ENCODE peak calls at places on chromosome X, in five cellular contexts. G is prostate gland, H is H1, U is HCT116, N is upper lobe of left lung. J is an unnamed sample.

GRCh38 chrX:3232262-3232950 is 114.0 kb downstream of the MXRA5 start:
- DNase-seq in G (no peak), H (no peak), U (no peak), N (no peak), J (no peak)

GRCh38 chrX:33840176-33840575 is 291.9 kb downstream of the FAM47A start:
- DNase-seq in G (no peak), H (no peak), U (no peak), N (no peak), J (no peak)

GRCh38 chrX:119885554-119886428 is 9.9 kb upstream of the AKAP14 start:
- DNase-seq in G (no peak), H (no peak), U (no peak), N (no peak), J (no peak)

GRCh38 chrX:71095971-71096701 is 485 bp downstream of the FOXO4 start:
- DNase-seq in G (peak; percentile 55), H (no peak), U (peak; percentile 21), N (no peak), J (peak; percentile 83)

GRCh38 chrX:28586891-28587635 is at the start of gene IL1RAPL1:
- DNase-seq in G (peak; percentile 4), H (no peak), U (no peak), N (no peak), J (no peak)

GRCh38 chrX:22310779-22311178 is 38.1 kb downstream of the CBLL2 start:
- DNase-seq in G (no peak), H (no peak), U (no peak), N (no peak), J (no peak)

GRCh38 chrX:111861605-111862004 is 14.4 kb upstream of the TRPC5OS start:
- DNase-seq in G (no peak), H (no peak), U (no peak), N (no peak), J (no peak)

GRCh38 chrX:46574337-46574940 is 874 bp downstream of the CHST7 start:
- DNase-seq in G (no peak), H (no peak), U (no peak), N (peak; percentile 85), J (no peak)

GRCh38 chrX:102739642-102740041 is 19.1 kb downstream of the GPRASP3 start:
- DNase-seq in G (no peak), H (no peak), U (no peak), N (no peak), J (no peak)

GRCh38 chrX:30893206-30893605 is 4.2 kb upstream of the TAB3 start:
- DNase-seq in G (no peak), H (no peak), U (no peak), N (no peak), J (no peak)

GRCh38 chrX:136200466-136200865 is 50.7 kb downstream of the MAP7D3 start:
- DNase-seq in G (no peak), H (no peak), U (no peak), N (no peak), J (no peak)

GRCh38 chrX:30892591-30892990 is 3.5 kb upstream of the TAB3 start:
- DNase-seq in G (peak; percentile 20), H (no peak), U (peak; percentile 34), N (no peak), J (no peak)

GRCh38 chrX:41045960-41046567 is 39.2 kb upstream of the USP9X start:
- DNase-seq in G (no peak), H (no peak), U (no peak), N (no peak), J (no peak)

GRCh38 chrX:17374619-17375360 is at the start of gene NHS:
- DNase-seq in G (peak; percentile 50), H (peak; percentile 43), U (peak; percentile 61), N (peak; percentile 90), J (peak; percentile 71)

GRCh38 chrX:137548261-137548660 is 17.7 kb upstream of the ZIC3 start:
- DNase-seq in G (no peak), H (no peak), U (no peak), N (no peak), J (no peak)

GRCh38 chrX:85611926-85612325 is 232.5 kb upstream of the POF1B start:
- DNase-seq in G (no peak), H (no peak), U (no peak), N (no peak), J (no peak)

GRCh38 chrX:110006826-110007375 is 4.0 kb downstream of the TMEM164 start:
- DNase-seq in G (no peak), H (no peak), U (no peak), N (no peak), J (no peak)

GRCh38 chrX:20056704-20057103 is 60.0 kb downstream of the MAP7D2 start:
- DNase-seq in G (peak; percentile 4), H (no peak), U (no peak), N (no peak), J (no peak)

GRCh38 chrX:41337140-41337539 is 3.2 kb downstream of the DDX3X start:
- DNase-seq in G (no peak), H (no peak), U (no peak), N (no peak), J (no peak)

GRCh38 chrX:115266300-115266699 is 23.2 kb upstream of the LUZP4 start:
- DNase-seq in G (no peak), H (no peak), U (no peak), N (no peak), J (no peak)

GRCh38 chrX:54920610-54921426 is at the start of gene TRO:
- DNase-seq in G (no peak), H (no peak), U (no peak), N (no peak), J (no peak)

GRCh38 chrX:135345328-135345645 is 36.0 kb downstream of the ETDC start:
- DNase-seq in G (peak; percentile 25), H (no peak), U (no peak), N (no peak), J (no peak)

GRCh38 chrX:12610079-12610478 is 181.1 kb upstream of the PRPS2 start:
- DNase-seq in G (no peak), H (no peak), U (no peak), N (no peak), J (no peak)

GRCh38 chrX:130108647-130109428 is 1.5 kb downstream of the ELF4 start:
- DNase-seq in G (no peak), H (no peak), U (no peak), N (no peak), J (peak; percentile 90)

GRCh38 chrX:150478496-150479492 is 89.6 kb upstream of the MTM1 start:
- DNase-seq in G (no peak), H (no peak), U (no peak), N (no peak), J (no peak)

GRCh38 chrX:141320801-141321200 is 78.5 kb upstream of the SPANXC start:
- DNase-seq in G (no peak), H (no peak), U (no peak), N (no peak), J (no peak)

GRCh38 chrX:97387004-97387403 is 503.3 kb downstream of the RPA4 start:
- DNase-seq in G (no peak), H (no peak), U (no peak), N (no peak), J (no peak)

GRCh38 chrX:43813319-43813718 is 68.9 kb downstream of the MAOB start:
- DNase-seq in G (no peak), H (no peak), U (no peak), N (no peak), J (no peak)

GRCh38 chrX:47285762-47286320 is 53.0 kb downstream of the USP11 start:
- DNase-seq in G (no peak), H (no peak), U (no peak), N (no peak), J (no peak)

GRCh38 chrX:109847257-109848187 is 114.5 kb upstream of the ACSL4 start:
- DNase-seq in G (no peak), H (no peak), U (no peak), N (no peak), J (no peak)

GRCh38 chrX:120015145-120016067 is 62.1 kb downstream of the RHOXF2B start:
- DNase-seq in G (no peak), H (no peak), U (no peak), N (peak; percentile 61), J (no peak)

GRCh38 chrX:12771445-12772069 is 19.7 kb upstream of the PRPS2 start:
- DNase-seq in G (peak; percentile 7), H (no peak), U (peak; percentile 44), N (peak; percentile 55), J (peak; percentile 93)

GRCh38 chrX:67780694-67781109 is 236.9 kb downstream of the AR start:
- DNase-seq in G (no peak), H (no peak), U (no peak), N (no peak), J (no peak)

GRCh38 chrX:134542485-134542884 is 82.5 kb downstream of the HPRT1 start:
- DNase-seq in G (no peak), H (no peak), U (no peak), N (no peak), J (no peak)

GRCh38 chrX:69158166-69159040 is 6.8 kb downstream of the PJA1 start:
- DNase-seq in G (peak; percentile 17), H (no peak), U (no peak), N (no peak), J (no peak)

GRCh38 chrX:31279359-31279758 is 207.5 kb upstream of the FTHL17 start:
- DNase-seq in G (no peak), H (no peak), U (no peak), N (no peak), J (no peak)

GRCh38 chrX:155632424-155633100 is 19.8 kb upstream of the TMLHE start:
- DNase-seq in G (no peak), H (no peak), U (no peak), N (no peak), J (no peak)

DNA sequence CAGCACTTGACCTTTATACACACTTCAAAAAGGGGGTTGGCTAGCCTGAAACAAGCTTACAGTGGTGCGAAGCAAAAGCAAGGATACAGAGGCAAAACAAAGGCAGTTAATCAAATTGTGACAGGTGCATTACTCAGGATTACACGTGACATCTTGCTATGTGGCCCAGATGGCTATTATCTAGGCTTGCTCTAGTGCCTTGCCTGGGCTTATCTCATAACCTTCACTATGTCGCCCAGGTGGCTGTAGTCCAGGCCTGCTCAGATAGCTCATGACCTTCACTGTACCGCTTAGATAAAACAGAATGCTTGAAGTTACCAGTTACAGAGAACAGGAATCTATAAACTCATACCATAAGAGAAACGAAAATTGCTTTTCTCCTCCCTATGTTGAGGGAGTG is 1092.1 kb upstream of the PRKX start:
- DNase-seq in G (no peak), H (no peak), U (no peak), N (no peak), J (no peak)
- TF ChIP-seq POLR2AphosphoS5 in G (no peak), H (no peak), U (no peak), N (no peak), J (no peak)

DNA sequence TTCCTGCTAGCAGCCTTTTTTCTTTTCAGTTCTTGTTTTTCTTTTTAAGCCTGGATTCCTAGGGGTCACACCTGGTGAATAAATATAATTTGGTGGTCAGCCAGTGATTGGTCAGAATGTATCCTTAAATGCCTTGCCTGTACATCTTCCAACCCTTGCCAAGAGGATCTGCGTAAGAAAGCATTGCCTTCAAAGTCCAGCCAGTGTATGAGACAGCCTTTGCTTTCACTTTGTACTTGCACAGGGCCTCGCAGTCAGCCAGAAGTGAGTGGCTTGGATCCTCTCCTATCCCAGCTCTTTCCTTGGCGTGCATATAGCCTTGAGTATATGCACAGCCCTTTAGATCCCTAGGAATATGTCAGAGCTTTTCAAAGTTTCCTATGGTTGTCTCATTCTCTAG is 22.2 kb downstream of the KANTR start:
- DNase-seq in G (no peak), H (no peak), U (no peak), N (no peak), J (no peak)
- H3K27ac ChIP-seq in G (peak overlapping the region; percentile 35), H (no peak overlapping the region), U (no peak overlapping the region), N (no peak overlapping the region), J (no peak overlapping the region)

GRCh38 chrX:123834116-123834515 is 25.7 kb upstream of the XIAP start:
- DNase-seq in G (no peak), H (no peak), U (no peak), N (no peak), J (no peak)
- H3K4me1 ChIP-seq in G (no peaks in the 10 kb centered on the region), H (no peaks in the 10 kb centered on the region), U (peaks cover 9% of the 10 kb centered on the region), N (no peaks in the 10 kb centered on the region), J (no peaks in the 10 kb centered on the region)

GRCh38 chrX:50635162-50635561 is 164.5 kb upstream of the DGKK start:
- DNase-seq in G (no peak), H (no peak), U (no peak), N (no peak), J (no peak)
- TF ChIP-seq POLR2AphosphoS5 in G (no peak), H (no peak), U (no peak), N (no peak), J (no peak)